ENCODE peak calls at places on chromosomes 16 and 17, in nine cellular contexts. T, L, C, D, I, Q, S, P and K are unnamed samples.

GRCh38 chr16:27174798-27175197 is 28.5 kb upstream of the KDM8 start:
- DNase-seq in T (no peak), L (no peak), C (no peak), D (no peak), I (no peak), Q (no peak), S (no peak), P (no peak), K (no peak)

GRCh38 chr16:68070811-68071546 is 14.2 kb upstream of the NFATC3 start:
- DNase-seq in T (no peak), L (no peak), C (no peak), D (no peak), I (no peak), Q (no peak), S (no peak), P (no peak), K (no peak)

GRCh38 chr17:36183001-36183810 is 6.8 kb upstream of the TBC1D3B start:
- DNase-seq in T (peak; percentile 42), L (peak; percentile 85), C (peak; percentile 49), D (no peak), I (peak; percentile 85), Q (no peak), S (no peak), P (peak; percentile 55), K (no peak)

GRCh38 chr17:41416478-41416877 is 7.9 kb downstream of the KRT37 start:
- DNase-seq in T (no peak), L (no peak), C (no peak), D (no peak), I (no peak), Q (no peak), S (no peak), P (no peak), K (no peak)

GRCh38 chr17:45432405-45433113 is at the start of gene ARHGAP27:
- DNase-seq in T (no peak), L (peak; percentile 77), C (no peak), D (no peak), I (peak; percentile 35), Q (no peak), S (no peak), P (peak; percentile 62), K (no peak)

GRCh38 chr16:8430401-8430800 is 159.9 kb downstream of the TMEM114 start:
- DNase-seq in T (no peak), L (no peak), C (no peak), D (no peak), I (no peak), Q (no peak), S (no peak), P (no peak), K (no peak)

GRCh38 chr17:47279062-47279801 is 25.6 kb downstream of the ITGB3 start:
- DNase-seq in T (no peak), L (peak; percentile 67), C (no peak), D (no peak), I (peak; percentile 19), Q (no peak), S (no peak), P (peak; percentile 72), K (no peak)

GRCh38 chr17:46977348-46977747 is 1.7 kb downstream of the RPRML start:
- DNase-seq in T (no peak), L (no peak), C (peak; percentile 66), D (peak; percentile 76), I (peak; percentile 63), Q (no peak), S (no peak), P (no peak), K (no peak)

GRCh38 chr17:80317706-80317980 is 57.0 kb downstream of the RNF213 start:
- DNase-seq in T (no peak), L (no peak), C (no peak), D (no peak), I (no peak), Q (no peak), S (no peak), P (no peak), K (no peak)

GRCh38 chr17:83196973-83197880 is 117.8 kb downstream of the METRNL start:
- DNase-seq in T (no peak), L (no peak), C (no peak), D (no peak), I (peak; percentile 4), Q (no peak), S (no peak), P (peak; percentile 36), K (no peak)

GRCh38 chr16:73457851-73458250 is 409.9 kb upstream of the ZFHX3 start:
- DNase-seq in T (no peak), L (no peak), C (no peak), D (no peak), I (no peak), Q (no peak), S (no peak), P (no peak), K (no peak)

GRCh38 chr16:69928856-69929400 is 22.2 kb upstream of the CLEC18A start:
- DNase-seq in T (no peak), L (no peak), C (no peak), D (no peak), I (no peak), Q (no peak), S (no peak), P (no peak), K (no peak)

GRCh38 chr17:2251098-2251497 is 52.5 kb downstream of the SMG6 start:
- DNase-seq in T (no peak), L (no peak), C (no peak), D (no peak), I (no peak), Q (no peak), S (no peak), P (no peak), K (no peak)

GRCh38 chr17:8900626-8901585 is 33.4 kb upstream of the PIK3R6 start:
- DNase-seq in T (peak; percentile 6), L (no peak), C (no peak), D (no peak), I (no peak), Q (peak; percentile 26), S (no peak), P (no peak), K (no peak)

GRCh38 chr16:88335150-88335685 is 47.5 kb upstream of the ZNF469 start:
- DNase-seq in T (no peak), L (no peak), C (no peak), D (no peak), I (no peak), Q (no peak), S (no peak), P (no peak), K (no peak)

GRCh38 chr16:53404959-53405358 is 29.3 kb upstream of the RBL2 start:
- DNase-seq in T (no peak), L (no peak), C (no peak), D (no peak), I (no peak), Q (no peak), S (no peak), P (no peak), K (no peak)

GRCh38 chr17:10156579-10157488 is 41.6 kb downstream of the GAS7 start:
- DNase-seq in T (peak; percentile 41), L (peak; percentile 20), C (no peak), D (no peak), I (peak; percentile 21), Q (no peak), S (no peak), P (peak; percentile 40), K (no peak)

GRCh38 chr17:78974635-78975591 is 4.8 kb downstream of the LGALS3BP start:
- DNase-seq in T (no peak), L (peak; percentile 59), C (peak; percentile 77), D (no peak), I (peak; percentile 77), Q (no peak), S (no peak), P (peak; percentile 80), K (no peak)

DNA sequence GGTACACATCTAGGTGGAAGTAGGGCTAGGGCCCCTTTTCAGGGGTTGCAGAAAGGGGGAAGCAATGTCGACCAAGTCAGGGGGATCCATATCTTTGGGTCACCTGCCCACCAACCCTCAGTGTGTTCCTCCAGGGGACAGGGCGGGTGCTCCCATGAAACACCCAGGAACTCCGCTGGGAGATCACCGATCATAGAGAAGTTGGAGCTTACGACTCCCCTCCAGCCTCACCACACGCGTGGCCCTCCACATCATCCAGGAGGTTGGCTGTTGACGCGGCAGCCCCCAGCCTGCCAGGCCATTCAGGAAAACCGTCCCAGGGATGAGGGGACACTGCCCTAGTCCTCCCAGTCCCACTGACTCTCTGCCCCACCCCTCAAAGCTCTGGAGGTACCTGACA is 17.3 kb upstream of the MRPS23 start:
- DNase-seq in T (no peak), L (no peak), C (no peak), D (no peak), I (no peak), Q (no peak), S (no peak), P (no peak), K (no peak)
- H3K4me1 ChIP-seq in T (peaks cover 53% of the 10 kb centered on the region), L (peaks cover 24% of the 10 kb centered on the region), C (peaks cover 25% of the 10 kb centered on the region), D (peaks cover 6% of the 10 kb centered on the region), I (peaks cover 32% of the 10 kb centered on the region), Q (no peaks in the 10 kb centered on the region), S (peaks cover 10% of the 10 kb centered on the region), P (peaks cover 43% of the 10 kb centered on the region), K (no peaks in the 10 kb centered on the region)

GRCh38 chr16:89565506-89566372 is 5.3 kb downstream of the RPL13 start:
- DNase-seq in T (peak; percentile 60), L (peak; percentile 58), C (peak; percentile 76), D (no peak), I (peak; percentile 77), Q (no peak), S (peak; percentile 64), P (peak; percentile 70), K (peak; percentile 21)

GRCh38 chr16:89563639-89564392 is 3.3 kb downstream of the RPL13 start:
- DNase-seq in T (no peak), L (no peak), C (no peak), D (no peak), I (no peak), Q (no peak), S (no peak), P (no peak), K (no peak)

GRCh38 chr16:89562939-89563338 is 2.5 kb downstream of the RPL13 start:
- DNase-seq in T (no peak), L (no peak), C (no peak), D (no peak), I (no peak), Q (no peak), S (no peak), P (no peak), K (no peak)

GRCh38 chr16:89564476-89565255 is 4.2 kb downstream of the RPL13 start:
- DNase-seq in T (no peak), L (no peak), C (no peak), D (no peak), I (no peak), Q (no peak), S (no peak), P (no peak), K (no peak)

GRCh38 chr16:89565256-89565505 is 4.7 kb downstream of the RPL13 start:
- DNase-seq in T (no peak), L (no peak), C (no peak), D (no peak), I (peak; percentile 26), Q (no peak), S (no peak), P (no peak), K (no peak)
- H3K4me3 ChIP-seq in T (no peak overlapping the region), L (no peak overlapping the region), C (no peak overlapping the region), D (no peak overlapping the region), I (no peak overlapping the region), Q (no peak overlapping the region), S (peak overlapping the region; percentile 43), P (no peak overlapping the region), K (no peak overlapping the region)

GRCh38 chr17:57559634-57560387 is 185.3 kb downstream of the CCDC182 start:
- DNase-seq in T (no peak), L (no peak), C (no peak), D (no peak), I (no peak), Q (no peak), S (no peak), P (no peak), K (no peak)
- H3K27ac ChIP-seq in T (no peak overlapping the region), L (no peak overlapping the region), C (no peak overlapping the region), D (no peak overlapping the region), I (no peak overlapping the region), Q (no peak overlapping the region), S (no peak overlapping the region), P (no peak overlapping the region), K (no peak overlapping the region)

GRCh38 chr17:77317091-77317519 is 176.3 kb downstream of the SEC14L1 start:
- DNase-seq in T (no peak), L (no peak), C (no peak), D (no peak), I (no peak), Q (no peak), S (no peak), P (no peak), K (no peak)
- H3K4me1 ChIP-seq in T (peaks cover 56% of the 10 kb centered on the region), L (peaks cover 29% of the 10 kb centered on the region), C (peaks cover 3% of the 10 kb centered on the region), D (peaks cover 10% of the 10 kb centered on the region), I (peaks cover 40% of the 10 kb centered on the region), Q (peaks cover 12% of the 10 kb centered on the region), S (peaks cover 19% of the 10 kb centered on the region), P (peaks cover 33% of the 10 kb centered on the region), K (peaks cover 15% of the 10 kb centered on the region)